ENCODE peak calls at places on chromosomes 4 and X, in five cellular contexts. I, S, X, E and A are unnamed samples.

GRCh38 chr4:56430203-56430602 is 5.2 kb downstream of the PPAT start:
- DNase-seq in I (no peak), S (no peak), X (no peak), E (no peak), A (no peak)

GRCh38 chrX:32966956-32967355 is 244.4 kb downstream of the DMD start:
- DNase-seq in I (no peak), S (no peak), X (no peak), E (no peak), A (no peak)

GRCh38 chrX:131441033-131441432 is 102.8 kb upstream of the OR13H1 start:
- DNase-seq in I (no peak), S (no peak), X (no peak), E (no peak), A (no peak)

GRCh38 chr4:79864470-79865190 is 208.4 kb downstream of the ANTXR2 start:
- DNase-seq in I (no peak), S (no peak), X (no peak), E (no peak), A (no peak)

GRCh38 chr4:169582203-169582602 is 30.2 kb downstream of the NEK1 start:
- DNase-seq in I (no peak), S (peak), X (no peak), E (no peak), A (no peak)

GRCh38 chr4:96175871-96176270 is 336.0 kb downstream of the PDHA2 start:
- DNase-seq in I (no peak), S (no peak), X (no peak), E (no peak), A (no peak)

GRCh38 chr4:55554453-55555030 is 7.8 kb upstream of the CLOCK start:
- DNase-seq in I (no peak), S (no peak), X (peak), E (no peak), A (peak)

GRCh38 chrX:150507251-150507856 is 61.1 kb upstream of the MTM1 start:
- DNase-seq in I (peak), S (no peak), X (no peak), E (no peak), A (no peak)

GRCh38 chr4:132557660-132558059 is 591.4 kb upstream of the PCDH10 start:
- DNase-seq in I (no peak), S (no peak), X (no peak), E (no peak), A (no peak)

GRCh38 chr4:24274401-24275035 is 309.8 kb downstream of the DHX15 start:
- DNase-seq in I (no peak), S (no peak), X (no peak), E (no peak), A (no peak)

GRCh38 chrX:52420824-52421443 is 52.1 kb downstream of the XAGE2 start:
- DNase-seq in I (no peak), S (no peak), X (no peak), E (no peak), A (no peak)

GRCh38 chr4:113822555-113823290 is 61.2 kb upstream of the CAMK2D start:
- DNase-seq in I (no peak), S (peak), X (no peak), E (no peak), A (no peak)

GRCh38 chr4:48008021-48008596 is 8.4 kb downstream of the CNGA1 start:
- DNase-seq in I (no peak), S (no peak), X (no peak), E (no peak), A (no peak)

GRCh38 chr4:38177035-38177791 is 217.0 kb downstream of the PTTG2 start:
- DNase-seq in I (no peak), S (no peak), X (no peak), E (no peak), A (no peak)

GRCh38 chr4:54423066-54423465 is 194.0 kb downstream of the PDGFRA start:
- DNase-seq in I (no peak), S (no peak), X (no peak), E (no peak), A (no peak)

GRCh38 chr4:103091601-103092223 is 7.9 kb downstream of the BDH2 start:
- DNase-seq in I (no peak), S (peak), X (peak), E (no peak), A (peak)

DNA sequence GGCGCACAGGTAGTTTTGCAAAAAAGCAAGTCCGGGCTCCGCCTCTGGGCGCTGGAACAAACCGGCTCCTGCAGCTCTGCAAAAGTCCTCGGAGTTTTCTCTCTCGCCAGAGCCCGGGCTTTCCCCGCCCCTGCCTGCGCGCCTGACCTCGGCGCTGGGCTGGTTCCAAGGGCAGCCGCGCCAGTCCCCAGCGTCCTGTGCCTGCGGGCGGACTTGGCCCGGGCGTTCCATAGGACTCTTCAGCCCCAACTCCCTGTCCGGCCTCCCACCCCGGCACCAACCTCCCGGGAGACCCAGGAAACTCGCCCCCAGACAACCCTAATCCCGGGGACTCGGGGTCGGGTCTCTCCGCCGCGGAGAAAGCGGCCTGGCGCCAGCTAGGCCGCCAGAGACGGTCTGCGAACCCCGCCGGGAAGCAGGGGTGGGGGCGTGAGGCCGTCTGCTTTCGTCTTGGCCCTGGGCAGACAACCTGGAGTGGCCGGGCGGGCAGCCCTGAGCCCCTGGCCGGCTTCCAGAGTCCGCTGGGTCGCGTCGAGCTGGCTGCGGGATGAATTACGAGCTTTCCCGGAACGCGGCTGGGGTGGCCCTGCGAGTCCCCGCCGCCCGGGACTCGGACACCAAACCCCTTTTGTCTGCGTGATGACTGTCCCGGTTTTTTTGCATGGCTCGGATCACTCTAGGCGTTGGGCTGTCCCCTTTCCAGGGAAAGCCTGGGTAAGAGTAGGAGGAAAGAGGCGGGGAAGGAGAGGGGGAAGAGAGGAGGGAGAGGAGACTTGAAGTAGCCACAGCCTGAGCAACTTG is 971 bp downstream of the MXRA5 start:
- DNase-seq in I (peak), S (no peak), X (no peak), E (no peak), A (no peak)
- TF ChIP-seq SP1 in I (no peak), S (no peak), X (no peak), E (no peak), A (no peak)

DNA sequence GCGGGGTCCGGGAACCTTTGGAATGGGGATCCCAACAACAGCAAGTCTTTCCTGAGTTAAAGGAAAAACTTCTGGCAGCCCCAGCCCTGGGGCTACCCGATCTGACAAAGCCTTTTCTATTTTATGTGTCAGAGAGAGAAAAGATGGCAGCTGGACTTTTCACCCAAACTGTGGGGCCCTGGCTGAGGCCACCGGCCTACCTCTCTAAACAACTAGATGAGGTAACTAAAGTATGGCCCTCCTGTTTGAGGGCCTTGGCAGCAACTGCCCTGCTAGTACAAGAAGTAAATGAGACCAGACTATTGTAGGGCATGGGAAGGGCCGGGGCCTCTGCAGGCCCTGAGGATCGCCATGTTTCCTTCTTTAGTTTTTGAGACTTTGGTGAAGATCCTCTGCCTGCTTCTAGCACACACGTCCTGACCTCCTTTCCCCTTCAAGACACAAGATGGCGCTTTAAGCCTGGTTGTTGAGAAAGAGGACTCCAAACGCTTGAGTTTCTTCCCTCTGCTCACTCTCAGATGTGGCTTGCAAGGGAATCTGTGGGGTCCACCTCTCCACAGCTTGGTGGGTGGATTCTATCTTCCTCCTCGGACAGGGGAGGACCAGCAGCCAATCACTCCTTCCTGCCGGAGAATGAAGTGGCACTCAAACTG is 18.5 kb upstream of the DRD5 start:
- DNase-seq in I (peak), S (peak), X (peak), E (peak), A (peak)
- TF ChIP-seq SP1 in I (no peak), S (no peak), X (no peak), E (no peak), A (no peak)

DNA sequence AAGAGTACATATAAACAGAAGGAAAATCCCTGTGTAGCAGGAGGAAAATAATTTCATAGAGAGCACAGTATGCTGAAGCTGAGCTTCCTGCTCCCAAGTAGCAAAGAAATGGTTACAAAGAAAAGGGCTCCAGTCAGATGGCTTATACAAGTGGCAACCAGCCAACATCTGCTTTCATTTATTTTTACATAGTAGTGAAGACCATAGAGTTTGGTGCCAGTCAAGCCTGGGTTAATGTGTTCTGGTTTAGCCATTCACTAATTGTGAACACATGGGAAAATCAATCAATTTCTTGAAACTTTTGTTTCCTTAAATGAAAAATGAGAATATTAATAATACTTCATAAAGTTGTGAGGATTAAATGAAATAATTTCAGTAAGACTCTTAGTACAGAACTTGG is 111.3 kb upstream of the ELOVL6 start:
- DNase-seq in I (no peak), S (no peak), X (no peak), E (no peak), A (no peak)
- TF ChIP-seq SP1 in I (no peak), S (no peak), X (no peak), E (no peak), A (no peak)

GRCh38 chr4:123652501-123652900 is 255.9 kb downstream of the SPRY1 start:
- DNase-seq in I (no peak), S (no peak), X (no peak), E (no peak), A (no peak)

GRCh38 chr4:123649248-123649643 is 252.7 kb downstream of the SPRY1 start:
- DNase-seq in I (no peak), S (peak), X (no peak), E (no peak), A (no peak)

GRCh38 chr4:123651127-123651526 is 254.5 kb downstream of the SPRY1 start:
- DNase-seq in I (no peak), S (no peak), X (no peak), E (no peak), A (no peak)

GRCh38 chr4:123651536-123652175 is 255.1 kb downstream of the SPRY1 start:
- DNase-seq in I (no peak), S (no peak), X (no peak), E (no peak), A (no peak)

GRCh38 chr4:123649644-123650356 is 253.2 kb downstream of the SPRY1 start:
- DNase-seq in I (peak), S (no peak), X (no peak), E (peak), A (peak)
- TF ChIP-seq SP1 in I (no peak), S (no peak), X (no peak), E (no peak), A (no peak)

GRCh38 chrX:22340022-22340616 is 67.4 kb downstream of the CBLL2 start:
- DNase-seq in I (no peak), S (no peak), X (no peak), E (no peak), A (no peak)
- TF ChIP-seq SP1 in I (no peak), S (no peak), X (no peak), E (no peak), A (no peak)

GRCh38 chrX:48761674-48762471 is at the start of gene GLOD5:
- DNase-seq in I (peak), S (no peak), X (peak), E (peak), A (no peak)
- TF ChIP-seq SP1 in I (no peak), S (no peak), X (no peak), E (no peak), A (no peak)

GRCh38 chrX:16868920-16869319 is 1.2 kb downstream of the RBBP7 start:
- DNase-seq in I (no peak), S (no peak), X (no peak), E (no peak), A (no peak)

GRCh38 chrX:16869393-16870094 is 618 bp downstream of the RBBP7 start:
- DNase-seq in I (peak), S (no peak), X (peak), E (no peak), A (peak)

GRCh38 chrX:16870095-16870860 is at the start of gene RBBP7:
- DNase-seq in I (peak), S (peak), X (peak), E (no peak), A (peak)

GRCh38 chrX:16873106-16873505 is 2.9 kb upstream of the RBBP7 start:
- DNase-seq in I (no peak), S (no peak), X (peak), E (no peak), A (no peak)

DNA sequence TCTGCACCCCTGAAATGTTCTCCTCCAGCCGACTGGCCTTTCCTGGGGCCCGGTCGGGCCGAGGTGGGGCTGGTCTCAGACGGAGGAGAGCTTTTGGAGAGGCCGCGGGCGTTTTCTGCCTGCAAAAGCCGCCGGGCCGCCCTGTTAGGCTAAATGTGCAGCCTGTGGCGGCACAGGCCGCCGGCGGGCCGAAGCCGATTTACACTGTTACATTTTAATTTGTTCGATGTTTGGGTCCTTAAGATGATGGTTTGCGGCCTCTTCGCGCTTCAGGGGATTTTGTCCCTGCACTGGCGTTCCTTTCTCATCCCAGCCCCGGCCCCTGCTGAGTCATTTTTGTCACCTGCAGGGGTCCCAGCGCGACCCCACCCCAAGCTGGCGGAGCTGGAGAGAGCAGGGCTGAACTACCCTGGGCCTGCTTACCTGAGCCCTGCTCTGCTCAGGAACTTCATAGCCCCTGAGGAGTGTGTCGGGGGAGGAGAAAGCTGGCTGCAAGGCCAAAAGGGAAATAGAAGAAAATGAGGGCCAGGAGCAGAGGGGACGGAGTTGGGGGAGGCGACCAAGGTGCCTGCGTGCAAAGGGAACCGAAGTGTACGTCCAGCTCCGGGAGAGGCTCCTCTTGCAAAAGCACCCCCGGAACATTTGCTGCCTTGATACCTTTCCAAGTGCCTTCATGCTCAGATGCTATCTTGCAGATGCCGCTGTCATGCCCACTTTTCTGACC is 861 bp upstream of the RBBP7 start:
- DNase-seq in I (peak), S (no peak), X (peak), E (no peak), A (peak)
- TF ChIP-seq SP1 in I (no peak), S (no peak), X (no peak), E (no peak), A (no peak)